ENCODE peak calls at places on chromosome 5, in four cellular contexts. One of them, this sample, is unnamed.

GRCh38 chr5:165508286-165508685 is 2002.9 kb downstream of the MAT2B start:
- DNase-seq in substantia nigra: no peak
- DNase-seq in stimulated activated CD8-positive, alpha-beta memory T cell treated with anti-CD3 and anti-CD28 coated beads, Interleukin-7, amount 100 ng/mL, for 4 hours: no peak
- DNase-seq in NCI-H1105 treated with DMSO at 0.1 percent for 48 hours: no peak
- DNase-seq in this sample: no peak

GRCh38 chr5:141330299-141331080 is at the start of gene PCDHGA1:
- DNase-seq in stimulated activated CD8-positive, alpha-beta memory T cell treated with anti-CD3 and anti-CD28 coated beads, Interleukin-7, amount 100 ng/mL, for 4 hours: no peak
- DNase-seq in NCI-H1105 treated with DMSO at 0.1 percent for 48 hours: peak; percentile 63
- DNase-seq in substantia nigra: no peak
- DNase-seq in this sample: peak; percentile 45

GRCh38 chr5:42995152-42995751 is 44.9 kb downstream of the ANXA2R start:
- DNase-seq in stimulated activated CD8-positive, alpha-beta memory T cell treated with anti-CD3 and anti-CD28 coated beads, Interleukin-7, amount 100 ng/mL, for 4 hours: no peak
- DNase-seq in NCI-H1105 treated with DMSO at 0.1 percent for 48 hours: no peak
- DNase-seq in substantia nigra: no peak
- DNase-seq in this sample: no peak

GRCh38 chr5:105593011-105593760 is 2030.6 kb upstream of the NUDT12 start:
- DNase-seq in substantia nigra: no peak
- DNase-seq in stimulated activated CD8-positive, alpha-beta memory T cell treated with anti-CD3 and anti-CD28 coated beads, Interleukin-7, amount 100 ng/mL, for 4 hours: no peak
- DNase-seq in NCI-H1105 treated with DMSO at 0.1 percent for 48 hours: no peak
- DNase-seq in this sample: peak; percentile 76

GRCh38 chr5:76367623-76368366 is 35.3 kb upstream of the IQGAP2 start:
- DNase-seq in substantia nigra: no peak
- DNase-seq in stimulated activated CD8-positive, alpha-beta memory T cell treated with anti-CD3 and anti-CD28 coated beads, Interleukin-7, amount 100 ng/mL, for 4 hours: no peak
- DNase-seq in NCI-H1105 treated with DMSO at 0.1 percent for 48 hours: no peak
- DNase-seq in this sample: peak; percentile 50

GRCh38 chr5:963673-964531 is 44.7 kb upstream of the NKD2 start:
- DNase-seq in stimulated activated CD8-positive, alpha-beta memory T cell treated with anti-CD3 and anti-CD28 coated beads, Interleukin-7, amount 100 ng/mL, for 4 hours: no peak
- DNase-seq in NCI-H1105 treated with DMSO at 0.1 percent for 48 hours: no peak
- DNase-seq in substantia nigra: no peak
- DNase-seq in this sample: peak; percentile 77

GRCh38 chr5:849651-850301 is 1.0 kb downstream of the ZDHHC11 start:
- DNase-seq in NCI-H1105 treated with DMSO at 0.1 percent for 48 hours: no peak
- DNase-seq in substantia nigra: no peak
- DNase-seq in stimulated activated CD8-positive, alpha-beta memory T cell treated with anti-CD3 and anti-CD28 coated beads, Interleukin-7, amount 100 ng/mL, for 4 hours: no peak
- DNase-seq in this sample: no peak

GRCh38 chr5:131460867-131461572 is 174.0 kb downstream of the RAPGEF6 start:
- DNase-seq in substantia nigra: no peak
- DNase-seq in NCI-H1105 treated with DMSO at 0.1 percent for 48 hours: peak; percentile 44
- DNase-seq in stimulated activated CD8-positive, alpha-beta memory T cell treated with anti-CD3 and anti-CD28 coated beads, Interleukin-7, amount 100 ng/mL, for 4 hours: no peak
- DNase-seq in this sample: no peak

GRCh38 chr5:150499437-150499956 is 8.4 kb upstream of the NDST1 start:
- DNase-seq in NCI-H1105 treated with DMSO at 0.1 percent for 48 hours: no peak
- DNase-seq in stimulated activated CD8-positive, alpha-beta memory T cell treated with anti-CD3 and anti-CD28 coated beads, Interleukin-7, amount 100 ng/mL, for 4 hours: no peak
- DNase-seq in substantia nigra: no peak
- DNase-seq in this sample: peak; percentile 92

GRCh38 chr5:149452665-149453617 is 73.8 kb upstream of the IL17B start:
- DNase-seq in substantia nigra: no peak
- DNase-seq in stimulated activated CD8-positive, alpha-beta memory T cell treated with anti-CD3 and anti-CD28 coated beads, Interleukin-7, amount 100 ng/mL, for 4 hours: no peak
- DNase-seq in NCI-H1105 treated with DMSO at 0.1 percent for 48 hours: no peak
- DNase-seq in this sample: no peak

GRCh38 chr5:17157916-17158529 is 59.4 kb upstream of the BASP1 start:
- DNase-seq in stimulated activated CD8-positive, alpha-beta memory T cell treated with anti-CD3 and anti-CD28 coated beads, Interleukin-7, amount 100 ng/mL, for 4 hours: no peak
- DNase-seq in substantia nigra: no peak
- DNase-seq in NCI-H1105 treated with DMSO at 0.1 percent for 48 hours: no peak
- DNase-seq in this sample: no peak

This sample was measured in K562.